ENCODE peak calls at places on chromosomes 4 and X, in four cellular contexts. E is H9, M is mesendoderm, J is IMR-90. D is an unnamed sample.

GRCh38 chr4:173547889-173548288 is 17.9 kb upstream of the HAND2 start:
- DNase-seq in E (no peak), M (no peak), J (no peak), D (no peak)

GRCh38 chrX:63426519-63426918 is 75.4 kb upstream of the SPIN4 start:
- DNase-seq in E (peak), M (peak), J (no peak), D (no peak)

GRCh38 chr4:82790060-82790660 is 8.4 kb downstream of the SCD5 start:
- DNase-seq in E (peak), M (no peak), J (no peak), D (no peak)

GRCh38 chrX:129984196-129984962 is 1.9 kb downstream of the BCORL1 start:
- DNase-seq in E (peak), M (no peak), J (no peak), D (no peak)

GRCh38 chrX:54920610-54921426 is at the start of gene TRO:
- DNase-seq in E (peak), M (peak), J (peak), D (peak)

GRCh38 chrX:9144643-9145290 is 110.8 kb upstream of the FAM9B start:
- DNase-seq in E (no peak), M (no peak), J (no peak), D (peak)

GRCh38 chr4:112523764-112524505 is 8.0 kb upstream of the NEUROG2 start:
- DNase-seq in E (peak), M (peak), J (no peak), D (peak)

GRCh38 chrX:139304471-139304870 is 226.1 kb upstream of the F9 start:
- DNase-seq in E (no peak), M (no peak), J (no peak), D (no peak)

GRCh38 chr4:71275570-71275969 is 63.2 kb upstream of the SLC4A4 start:
- DNase-seq in E (no peak), M (no peak), J (no peak), D (no peak)

GRCh38 chrX:19127649-19128168 is 5.4 kb upstream of the ADGRG2 start:
- DNase-seq in E (no peak), M (no peak), J (no peak), D (no peak)

GRCh38 chr4:108036252-108036651 is 46.6 kb downstream of the HADH start:
- DNase-seq in E (no peak), M (no peak), J (no peak), D (no peak)

GRCh38 chrX:44459501-44459900 is 83.2 kb downstream of the FUNDC1 start:
- DNase-seq in E (no peak), M (no peak), J (no peak), D (no peak)

GRCh38 chr4:184287697-184288255 is 70.1 kb upstream of the ENPP6 start:
- DNase-seq in E (peak), M (peak), J (peak), D (peak)

GRCh38 chrX:70033348-70033747 is 16.4 kb downstream of the AWAT2 start:
- DNase-seq in E (peak), M (peak), J (peak), D (peak)

GRCh38 chr4:108840426-108840975 is 77.6 kb upstream of the ETNPPL start:
- DNase-seq in E (no peak), M (no peak), J (no peak), D (no peak)

GRCh38 chr4:188905248-188905647 is 766.0 kb downstream of the TRIML1 start:
- DNase-seq in E (no peak), M (no peak), J (no peak), D (no peak)

GRCh38 chrX:74250574-74250973 is 53.4 kb upstream of the ZCCHC13 start:
- DNase-seq in E (no peak), M (peak), J (no peak), D (peak)

GRCh38 chrX:33183366-33183765 is 28.0 kb downstream of the DMD start:
- DNase-seq in E (no peak), M (peak), J (peak), D (peak)

GRCh38 chr4:1299301-1299860 is 9.7 kb downstream of the MAEA start:
- DNase-seq in E (no peak), M (no peak), J (no peak), D (no peak)

GRCh38 chr4:1298461-1298860 is 8.8 kb downstream of the MAEA start:
- DNase-seq in E (no peak), M (no peak), J (no peak), D (no peak)

GRCh38 chr4:1302159-1302558 is 12.5 kb downstream of the MAEA start:
- DNase-seq in E (no peak), M (no peak), J (no peak), D (no peak)

GRCh38 chr4:1297456-1298325 is 8.0 kb downstream of the MAEA start:
- DNase-seq in E (no peak), M (peak), J (no peak), D (no peak)

DNA sequence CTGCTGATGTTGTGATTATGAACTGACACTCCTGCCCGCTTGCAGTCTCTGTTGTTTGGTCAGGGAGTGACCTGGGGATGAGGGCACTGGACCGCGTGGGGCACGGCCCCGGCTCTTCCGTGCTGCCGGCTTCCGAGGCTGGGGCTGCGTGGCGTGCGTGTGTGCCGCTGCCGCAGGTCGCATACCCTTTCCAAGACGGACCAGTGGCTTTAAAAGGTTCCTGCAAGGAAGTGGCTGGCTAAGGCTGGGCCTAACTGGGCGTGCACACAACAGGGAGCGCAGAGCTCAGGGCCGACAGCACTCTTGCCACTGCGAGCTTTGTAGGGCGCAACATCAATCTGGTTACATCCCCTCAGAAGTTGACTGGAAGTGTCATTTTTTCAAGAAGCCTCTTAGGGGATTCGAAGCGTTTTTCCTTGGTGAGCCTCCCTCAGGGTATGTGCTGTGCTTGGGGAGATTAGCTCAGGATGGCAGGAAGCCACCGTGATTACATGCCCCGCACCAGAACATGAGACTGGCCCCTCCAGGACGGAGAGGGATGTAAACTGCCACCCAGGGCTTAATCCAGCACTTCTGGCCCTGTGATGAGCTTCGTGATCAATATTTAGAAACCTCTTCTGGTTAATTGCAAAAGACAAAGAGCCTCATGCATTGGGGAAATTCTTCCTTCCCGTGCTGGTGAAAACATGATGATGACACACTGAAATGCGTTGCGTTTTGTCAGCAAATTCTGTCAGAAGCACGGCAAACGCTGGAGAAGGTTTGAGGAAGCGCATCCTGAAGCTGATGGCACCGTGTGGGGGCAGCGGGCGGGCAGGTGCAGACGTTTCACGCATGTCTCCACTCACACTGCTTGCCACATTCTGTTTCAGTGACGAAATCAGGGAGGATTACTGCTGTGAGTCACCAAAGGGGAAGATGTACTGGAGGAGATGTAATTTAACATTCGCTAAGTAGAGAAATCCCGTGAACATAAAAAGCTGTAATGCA is 11.1 kb downstream of the MAEA start:
- DNase-seq in E (no peak), M (peak), J (peak), D (peak)
- H3K4ac ChIP-seq in E (no peak), M (no peak), J (no peak), D (no peak)

GRCh38 chr4:1416051-1416947 is 10.1 kb upstream of the NKX1-1 start:
- DNase-seq in E (peak), M (no peak), J (no peak), D (no peak)
- H2AK5ac ChIP-seq in E (no peak), M (no peak), J (no peak), D (no peak)

GRCh38 chr4:55588160-55588559 is 3.9 kb downstream of the PDCL2 start:
- DNase-seq in E (no peak), M (peak), J (no peak), D (no peak)

DNA sequence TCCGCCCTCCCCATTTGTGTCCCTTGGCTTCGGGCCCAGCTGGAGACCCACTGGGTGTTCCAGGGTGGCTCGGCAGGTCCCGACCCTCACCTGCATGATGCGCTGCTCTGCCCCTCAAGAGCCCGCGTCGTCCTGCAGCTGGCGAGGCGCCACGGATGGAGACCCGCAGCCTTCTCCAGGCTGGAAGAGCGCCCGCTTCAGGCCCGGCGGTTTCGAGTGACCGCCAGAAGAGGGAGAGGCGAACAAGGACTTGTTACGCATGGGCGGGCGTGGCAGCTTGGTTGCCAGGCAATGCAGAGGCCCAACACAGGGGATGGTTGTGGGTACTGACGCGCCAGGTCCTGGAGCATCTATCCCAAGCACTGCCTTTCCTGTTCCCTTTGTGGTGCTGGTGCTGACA is at the start of gene PDCL2:
- DNase-seq in E (peak), M (peak), J (no peak), D (no peak)
- H3K4ac ChIP-seq in E (no peak), M (no peak), J (no peak), D (no peak)

GRCh38 chr4:2807571-2807970 is 14.7 kb downstream of the SH3BP2 start:
- DNase-seq in E (no peak), M (no peak), J (no peak), D (no peak)
- H2AK5ac ChIP-seq in E (no peak), M (no peak), J (no peak), D (no peak)

DNA sequence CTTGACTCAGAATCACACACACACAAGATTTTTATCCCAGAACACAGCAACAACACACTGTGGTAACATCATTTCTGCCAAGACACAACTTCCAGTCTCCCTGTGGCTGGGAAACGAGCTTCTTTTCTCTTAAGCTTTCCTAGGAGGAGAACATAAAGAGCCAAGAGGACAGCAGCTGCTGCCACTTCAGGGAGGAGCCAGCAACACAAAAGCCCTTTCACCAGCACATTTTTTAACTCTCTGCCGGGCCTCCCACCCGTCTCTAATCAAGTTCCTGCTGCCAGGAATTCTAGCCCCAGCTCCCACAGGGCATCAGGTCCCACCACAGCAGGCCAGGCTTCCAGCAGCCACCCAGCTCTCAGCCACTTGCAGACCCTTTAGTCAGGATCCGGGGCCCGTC is 22.4 kb downstream of the FAT1 start:
- DNase-seq in E (peak), M (peak), J (peak), D (peak)
- H3K4ac ChIP-seq in E (no peak), M (no peak), J (no peak), D (no peak)